ENCODE peak calls at places on chromosomes 16 and 17, in nine cellular contexts. V, P, K, E, Q, T, N, A and D are unnamed samples.

GRCh38 chr16:30896203-30896889 is at the start of gene CTF1:
- DNase-seq in V (peak), P (peak), K (peak), E (peak), Q (peak), T (peak), N (peak), A (peak), D (peak)

GRCh38 chr17:53499277-53499676 is 323.4 kb upstream of the KIF2B start:
- DNase-seq in V (no peak), P (no peak), K (no peak), E (no peak), Q (no peak), T (no peak), N (no peak), A (no peak), D (no peak)

GRCh38 chr16:11706180-11706742 is 36.4 kb downstream of the TXNDC11 start:
- DNase-seq in V (no peak), P (peak), K (no peak), E (peak), Q (peak), T (no peak), N (peak), A (no peak), D (no peak)

GRCh38 chr17:75941442-75941819 is 589 bp upstream of the FBF1 start:
- DNase-seq in V (no peak), P (no peak), K (no peak), E (no peak), Q (no peak), T (no peak), N (no peak), A (no peak), D (no peak)

GRCh38 chr17:8138366-8138671 is 13.9 kb downstream of the PER1 start:
- DNase-seq in V (no peak), P (no peak), K (no peak), E (no peak), Q (no peak), T (no peak), N (no peak), A (no peak), D (no peak)

GRCh38 chr17:7263071-7263800 is 958 bp upstream of the CLDN7 start:
- DNase-seq in V (no peak), P (no peak), K (no peak), E (peak), Q (no peak), T (peak), N (no peak), A (no peak), D (peak)

GRCh38 chr17:35089846-35090193 is 26.3 kb upstream of the RFFL start:
- DNase-seq in V (peak), P (no peak), K (peak), E (peak), Q (peak), T (peak), N (no peak), A (no peak), D (peak)

GRCh38 chr17:31492880-31493655 is 101.6 kb downstream of the RAB11FIP4 start:
- DNase-seq in V (no peak), P (no peak), K (no peak), E (peak), Q (peak), T (no peak), N (peak), A (no peak), D (no peak)

GRCh38 chr16:80711406-80711805 is 93.0 kb downstream of the CDYL2 start:
- DNase-seq in V (no peak), P (no peak), K (no peak), E (no peak), Q (no peak), T (no peak), N (no peak), A (no peak), D (no peak)

GRCh38 chr17:17015221-17015620 is 27.0 kb upstream of the MPRIP start:
- DNase-seq in V (no peak), P (no peak), K (no peak), E (no peak), Q (no peak), T (peak), N (no peak), A (no peak), D (no peak)

GRCh38 chr17:57783338-57783742 is 38.2 kb upstream of the CCDC182 start:
- DNase-seq in V (peak), P (peak), K (peak), E (peak), Q (peak), T (peak), N (peak), A (no peak), D (peak)

GRCh38 chr17:61353211-61353610 is 46.4 kb upstream of the TBX2 start:
- DNase-seq in V (no peak), P (no peak), K (no peak), E (no peak), Q (no peak), T (no peak), N (no peak), A (no peak), D (no peak)

GRCh38 chr16:31412750-31413149 is 15.4 kb downstream of the COX6A2 start:
- DNase-seq in V (no peak), P (no peak), K (no peak), E (no peak), Q (no peak), T (no peak), N (no peak), A (no peak), D (no peak)

GRCh38 chr17:80884811-80885210 is 106.8 kb upstream of the CHMP6 start:
- DNase-seq in V (no peak), P (no peak), K (no peak), E (no peak), Q (no peak), T (no peak), N (no peak), A (no peak), D (no peak)

GRCh38 chr16:386641-387156 is 4.9 kb upstream of the PGAP6 start:
- DNase-seq in V (no peak), P (no peak), K (peak), E (no peak), Q (no peak), T (no peak), N (no peak), A (no peak), D (no peak)

GRCh38 chr17:45410144-45411091 is 22.3 kb downstream of the ARHGAP27 start:
- DNase-seq in V (no peak), P (no peak), K (no peak), E (peak), Q (peak), T (no peak), N (no peak), A (no peak), D (no peak)

GRCh38 chr16:60755907-60756306 is 1280.3 kb downstream of the CDH8 start:
- DNase-seq in V (peak), P (no peak), K (no peak), E (no peak), Q (no peak), T (peak), N (no peak), A (no peak), D (no peak)

GRCh38 chr17:75511610-75512575 is 3.4 kb downstream of the CASKIN2 start:
- DNase-seq in V (no peak), P (no peak), K (no peak), E (no peak), Q (peak), T (no peak), N (peak), A (no peak), D (no peak)

GRCh38 chr16:17515421-17516210 is 44.9 kb upstream of the XYLT1 start:
- DNase-seq in V (peak), P (no peak), K (peak), E (no peak), Q (no peak), T (no peak), N (no peak), A (no peak), D (no peak)

GRCh38 chr17:39197380-39198185 is at the start of gene CACNB1:
- DNase-seq in V (peak), P (peak), K (peak), E (peak), Q (peak), T (peak), N (peak), A (peak), D (peak)

GRCh38 chr17:18267927-18268711 is 7.7 kb downstream of the MIEF2 start:
- DNase-seq in V (peak), P (no peak), K (peak), E (no peak), Q (no peak), T (peak), N (no peak), A (no peak), D (peak)

GRCh38 chr17:62162898-62163297 is 97.8 kb upstream of the MED13 start:
- DNase-seq in V (no peak), P (no peak), K (no peak), E (no peak), Q (no peak), T (no peak), N (no peak), A (no peak), D (no peak)

GRCh38 chr17:59620064-59620359 is 317 bp downstream of the CLTC start:
- DNase-seq in V (no peak), P (no peak), K (no peak), E (no peak), Q (no peak), T (no peak), N (no peak), A (no peak), D (no peak)

GRCh38 chr17:76384987-76385891 is 830 bp downstream of the SPHK1 start:
- DNase-seq in V (peak), P (no peak), K (peak), E (peak), Q (peak), T (peak), N (peak), A (no peak), D (peak)

GRCh38 chr16:86525696-86526095 is 15.4 kb downstream of the FOXF1 start:
- DNase-seq in V (no peak), P (no peak), K (no peak), E (no peak), Q (no peak), T (no peak), N (no peak), A (no peak), D (no peak)

GRCh38 chr17:29102046-29102445 is 59.1 kb downstream of the PIPOX start:
- DNase-seq in V (no peak), P (no peak), K (no peak), E (no peak), Q (no peak), T (no peak), N (no peak), A (no peak), D (no peak)

GRCh38 chr16:88102597-88102996 is 151.4 kb downstream of the BANP start:
- DNase-seq in V (no peak), P (no peak), K (no peak), E (no peak), Q (no peak), T (no peak), N (no peak), A (no peak), D (no peak)

GRCh38 chr16:84462296-84463210 is 41.9 kb downstream of the MEAK7 start:
- DNase-seq in V (no peak), P (peak), K (no peak), E (no peak), Q (no peak), T (no peak), N (no peak), A (peak), D (peak)

GRCh38 chr17:77306790-77307478 is 166.2 kb downstream of the SEC14L1 start:
- DNase-seq in V (no peak), P (no peak), K (no peak), E (peak), Q (no peak), T (no peak), N (no peak), A (no peak), D (no peak)

GRCh38 chr16:85601730-85602401 is 11.3 kb upstream of the GSE1 start:
- DNase-seq in V (no peak), P (no peak), K (peak), E (peak), Q (no peak), T (no peak), N (peak), A (no peak), D (no peak)

GRCh38 chr16:76931186-76931585 is 259.8 kb upstream of the MON1B start:
- DNase-seq in V (peak), P (no peak), K (no peak), E (no peak), Q (no peak), T (peak), N (no peak), A (no peak), D (peak)

GRCh38 chr17:82866521-82867214 is 26.8 kb upstream of the ZNF750 start:
- DNase-seq in V (peak), P (peak), K (peak), E (no peak), Q (peak), T (peak), N (no peak), A (no peak), D (peak)

GRCh38 chr17:78997231-78997741 is 12.3 kb downstream of the CANT1 start:
- DNase-seq in V (no peak), P (no peak), K (no peak), E (no peak), Q (no peak), T (peak), N (no peak), A (peak), D (no peak)

GRCh38 chr16:11401161-11402050 is 56.1 kb downstream of the RMI2 start:
- DNase-seq in V (no peak), P (peak), K (no peak), E (no peak), Q (peak), T (no peak), N (peak), A (no peak), D (no peak)

GRCh38 chr17:45218895-45219661 is 2.6 kb upstream of the FMNL1 start:
- DNase-seq in V (peak), P (peak), K (peak), E (peak), Q (peak), T (peak), N (peak), A (peak), D (peak)

GRCh38 chr16:68893710-68894705 is 50.7 kb downstream of the TANGO6 start:
- DNase-seq in V (peak), P (no peak), K (peak), E (peak), Q (peak), T (peak), N (no peak), A (peak), D (peak)

GRCh38 chr16:48597563-48598392 is 12.2 kb downstream of the N4BP1 start:
- DNase-seq in V (peak), P (no peak), K (peak), E (no peak), Q (no peak), T (no peak), N (no peak), A (no peak), D (no peak)

GRCh38 chr17:371583-371982 is 19.0 kb upstream of the RPH3AL start:
- DNase-seq in V (no peak), P (no peak), K (no peak), E (no peak), Q (no peak), T (no peak), N (no peak), A (no peak), D (no peak)

GRCh38 chr16:28537964-28538732 is 626 bp downstream of the NUPR1 start:
- DNase-seq in V (no peak), P (no peak), K (no peak), E (peak), Q (no peak), T (no peak), N (peak), A (no peak), D (no peak)
- H3K4me3 ChIP-seq in V (peak), P (peak), K (peak), E (peak), Q (peak), T (peak), N (peak), A (peak), D (peak)

DNA sequence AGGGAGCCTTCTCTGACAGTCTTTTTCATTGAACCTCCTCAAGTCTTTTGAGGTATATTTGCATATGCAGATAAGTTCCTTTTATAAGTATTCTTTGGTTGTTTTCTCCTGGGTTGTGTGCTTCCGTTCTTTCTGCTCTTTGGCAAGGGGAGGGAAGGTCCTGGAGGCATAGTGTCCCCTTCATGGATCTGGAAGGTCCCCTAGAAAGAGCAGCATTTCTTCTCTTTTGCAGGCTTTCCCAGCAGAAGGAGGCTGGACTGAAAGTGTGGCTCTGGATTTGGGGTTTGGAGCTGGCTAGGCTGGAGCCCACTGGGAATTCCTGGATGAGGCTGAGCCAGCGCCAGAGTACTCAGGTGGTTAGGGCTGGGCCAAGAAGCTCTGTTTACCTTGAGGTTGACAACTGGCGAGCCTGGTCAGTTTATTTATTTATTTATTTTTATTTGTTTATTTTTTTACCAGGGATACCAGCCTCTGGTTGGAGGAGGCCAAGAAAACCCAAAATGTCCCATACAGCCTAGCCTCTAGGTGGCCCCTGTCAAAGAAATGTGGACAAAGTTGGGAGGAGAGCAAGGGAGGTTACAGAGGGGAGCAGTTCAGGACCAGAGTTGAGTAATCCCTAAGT is 5.4 kb upstream of the TOP2A start:
- DNase-seq in V (no peak), P (no peak), K (no peak), E (no peak), Q (no peak), T (no peak), N (no peak), A (no peak), D (no peak)
- H3K4me3 ChIP-seq in V (no peak), P (no peak), K (no peak), E (no peak), Q (no peak), T (no peak), N (no peak), A (no peak), D (no peak)

DNA sequence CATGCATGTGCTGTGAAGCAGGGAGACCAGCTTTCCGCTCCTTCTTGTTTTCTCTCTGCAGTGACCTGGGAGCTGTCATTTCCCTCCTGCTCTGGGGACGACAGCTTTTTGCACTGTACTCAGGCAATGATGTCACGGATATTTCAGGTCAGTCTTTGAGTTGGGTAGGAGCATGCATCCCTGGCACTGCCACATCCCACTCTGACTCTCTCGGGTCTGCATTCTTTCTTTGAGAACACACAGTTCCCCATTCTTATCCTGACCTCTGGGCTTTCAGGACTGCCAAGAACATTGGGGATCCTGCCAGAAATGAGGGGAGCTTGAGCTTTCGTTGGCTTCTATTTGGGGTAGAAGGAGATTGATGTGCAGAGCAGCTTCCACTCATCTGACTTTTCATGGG is 10.8 kb downstream of the HPR start:
- DNase-seq in V (no peak), P (peak), K (no peak), E (no peak), Q (peak), T (no peak), N (peak), A (no peak), D (no peak)
- H3K4me3 ChIP-seq in V (no peak), P (no peak), K (no peak), E (no peak), Q (peak), T (no peak), N (no peak), A (no peak), D (no peak)

DNA sequence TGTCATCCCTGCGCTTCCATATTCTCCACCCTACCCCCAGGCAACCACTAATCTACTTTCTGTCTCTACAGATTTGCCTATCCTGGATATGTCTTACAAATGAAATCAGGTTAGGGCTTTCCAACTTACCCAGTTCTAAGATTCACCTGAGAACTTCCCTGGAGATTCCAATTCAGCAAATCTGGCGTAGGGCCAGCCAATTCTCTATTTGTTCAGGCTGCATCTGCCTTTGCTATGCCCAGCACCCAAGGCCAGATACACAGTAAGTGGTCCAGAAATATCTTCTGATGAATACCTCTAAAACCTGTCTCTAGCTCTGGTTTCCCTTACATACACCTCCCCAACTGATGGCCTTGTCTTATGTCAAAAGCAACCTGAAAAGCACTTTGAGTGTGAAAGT is 10.4 kb upstream of the CTCF start:
- DNase-seq in V (no peak), P (no peak), K (no peak), E (no peak), Q (no peak), T (no peak), N (no peak), A (no peak), D (no peak)
- H3K4me3 ChIP-seq in V (no peak), P (no peak), K (no peak), E (no peak), Q (no peak), T (no peak), N (no peak), A (no peak), D (no peak)

GRCh38 chr16:90077240-90077756 is at the start of gene PRDM7:
- DNase-seq in V (peak), P (peak), K (peak), E (peak), Q (peak), T (peak), N (peak), A (peak), D (peak)
- H3K4me3 ChIP-seq in V (peak), P (peak), K (peak), E (peak), Q (peak), T (peak), N (peak), A (peak), D (peak)